ENCODE peak calls at places on chromosomes 6 and 20, in six cellular contexts. O is IMR-90, G is mesenchymal stem cell, W is H1, J is trophoblast cell, H is neuronal stem cell. Q is an unnamed sample.
A peak's percentile ranks its signal among the peaks of the same experiment; 100 is the strongest.

GRCh38 chr20:50690979-50691584 is at the start of gene RIPOR3:
- DNase-seq in O (no peak), G (peak; percentile 71), W (peak; percentile 67), J (no peak), H (peak; percentile 17), Q (peak; percentile 40)

GRCh38 chr6:18388942-18389341 is 1.8 kb downstream of the RNF144B start:
- DNase-seq in O (peak; percentile 77), G (peak; percentile 31), W (no peak), J (peak; percentile 75), H (no peak), Q (peak; percentile 45)

GRCh38 chr6:44022296-44022661 is 105.0 kb downstream of the MRPL14 start:
- DNase-seq in O (peak; percentile 39), G (no peak), W (no peak), J (peak; percentile 20), H (no peak), Q (no peak)

GRCh38 chr6:122730775-122731386 is 48.6 kb upstream of the FABP7 start:
- DNase-seq in O (peak; percentile 54), G (peak; percentile 55), W (no peak), J (peak; percentile 81), H (peak; percentile 31), Q (peak; percentile 40)

GRCh38 chr6:147787407-147787806 is 278.9 kb downstream of the SAMD5 start:
- DNase-seq in O (no peak), G (no peak), W (no peak), J (peak; percentile 2), H (no peak), Q (no peak)

GRCh38 chr6:151616600-151616999 is 122.8 kb downstream of the CCDC170 start:
- DNase-seq in O (no peak), G (no peak), W (no peak), J (no peak), H (no peak), Q (no peak)

GRCh38 chr6:45946887-45947286 is 68.8 kb downstream of the CLIC5 start:
- DNase-seq in O (peak; percentile 12), G (peak; percentile 37), W (no peak), J (peak; percentile 37), H (no peak), Q (no peak)

GRCh38 chr6:142827356-142827755 is 117.6 kb downstream of the HIVEP2 start:
- DNase-seq in O (no peak), G (no peak), W (no peak), J (no peak), H (no peak), Q (no peak)

GRCh38 chr6:170264086-170264485 is 26.8 kb downstream of the DLL1 start:
- DNase-seq in O (no peak), G (no peak), W (no peak), J (no peak), H (no peak), Q (no peak)

GRCh38 chr6:87494761-87495422 is 22.1 kb downstream of the SLC35A1 start:
- DNase-seq in O (no peak), G (no peak), W (no peak), J (no peak), H (no peak), Q (no peak)

GRCh38 chr20:48448601-48449384 is 379.0 kb downstream of the PREX1 start:
- DNase-seq in O (no peak), G (no peak), W (no peak), J (no peak), H (no peak), Q (no peak)

GRCh38 chr6:17098538-17098937 is 3.3 kb upstream of the STMND1 start:
- DNase-seq in O (peak; percentile 47), G (peak; percentile 50), W (no peak), J (peak; percentile 58), H (no peak), Q (peak; percentile 79)

GRCh38 chr6:167996424-167997199 is 859 bp upstream of the KIF25 start:
- DNase-seq in O (no peak), G (no peak), W (peak; percentile 79), J (no peak), H (peak; percentile 41), Q (peak; percentile 40)

GRCh38 chr6:105485456-105485855 is 82.6 kb upstream of the PREP start:
- DNase-seq in O (no peak), G (no peak), W (no peak), J (peak; percentile 32), H (no peak), Q (peak; percentile 64)

GRCh38 chr6:40485300-40485699 is 101.9 kb downstream of the LRFN2 start:
- DNase-seq in O (no peak), G (no peak), W (no peak), J (no peak), H (no peak), Q (no peak)

GRCh38 chr20:14193443-14193842 is 144.0 kb downstream of the FLRT3 start:
- DNase-seq in O (no peak), G (no peak), W (no peak), J (no peak), H (no peak), Q (peak; percentile 84)

GRCh38 chr20:51763965-51764602 is 4.1 kb downstream of the ATP9A start:
- DNase-seq in O (peak; percentile 27), G (peak; percentile 72), W (no peak), J (peak; percentile 69), H (no peak), Q (peak; percentile 19)

GRCh38 chr6:151242420-151242841 is 2.7 kb downstream of the AKAP12 start:
- DNase-seq in O (no peak), G (no peak), W (no peak), J (no peak), H (no peak), Q (peak; percentile 53)

DNA sequence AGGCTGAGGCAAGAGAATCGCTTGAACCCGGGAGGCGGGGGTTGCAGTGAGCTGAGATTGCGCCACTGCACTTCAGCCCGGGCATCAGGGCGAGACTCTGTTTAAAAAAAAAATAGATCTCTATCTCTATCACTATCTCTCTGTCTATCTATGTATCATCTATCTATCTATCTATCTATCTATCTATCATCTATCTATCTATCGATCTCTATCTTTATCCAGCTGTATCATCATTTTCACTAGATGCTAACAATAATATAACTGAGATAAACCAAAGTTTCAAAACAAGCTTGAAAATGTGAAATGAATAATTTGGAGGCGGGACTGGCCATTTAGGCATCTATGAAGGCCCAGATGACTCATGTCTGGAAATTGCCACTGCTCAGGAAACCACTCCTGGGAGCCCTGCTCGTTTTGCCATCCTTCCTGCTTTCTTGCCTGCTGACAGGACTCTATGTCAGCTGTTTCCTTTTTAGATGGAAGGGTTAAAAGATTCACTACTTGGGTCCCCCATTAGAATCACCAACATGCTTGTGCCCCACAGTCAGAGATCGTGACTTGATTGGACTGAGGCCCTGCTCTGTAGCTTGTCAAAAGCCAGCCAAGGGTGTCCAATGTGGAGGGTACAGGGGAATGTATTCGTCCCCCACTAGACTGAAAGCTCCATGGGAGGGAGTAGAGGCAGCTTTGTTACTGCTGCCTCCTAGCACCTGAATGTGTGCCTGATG is 61.7 kb downstream of the UTRN start:
- DNase-seq in O (peak; percentile 84), G (peak; percentile 84), W (no peak), J (peak; percentile 92), H (no peak), Q (peak; percentile 55)
- H2AK5ac ChIP-seq in O (peak overlapping the region; percentile 76), G (peak overlapping the region; percentile 78), W (peak overlapping the region; percentile 97), J (peak overlapping the region; percentile 18), H (no peak overlapping the region), Q (no peak overlapping the region)

GRCh38 chr6:158002249-158002950 is 20.7 kb downstream of the SYNJ2 start:
- DNase-seq in O (no peak), G (no peak), W (no peak), J (peak; percentile 93), H (no peak), Q (peak; percentile 72)
- H3K18ac ChIP-seq in O (peak overlapping the region; percentile 78), G (peak overlapping the region; percentile 20), W (peak overlapping the region; percentile 33), J (peak overlapping the region; percentile 68), H (peak overlapping the region; percentile 38), Q (no peak overlapping the region)

DNA sequence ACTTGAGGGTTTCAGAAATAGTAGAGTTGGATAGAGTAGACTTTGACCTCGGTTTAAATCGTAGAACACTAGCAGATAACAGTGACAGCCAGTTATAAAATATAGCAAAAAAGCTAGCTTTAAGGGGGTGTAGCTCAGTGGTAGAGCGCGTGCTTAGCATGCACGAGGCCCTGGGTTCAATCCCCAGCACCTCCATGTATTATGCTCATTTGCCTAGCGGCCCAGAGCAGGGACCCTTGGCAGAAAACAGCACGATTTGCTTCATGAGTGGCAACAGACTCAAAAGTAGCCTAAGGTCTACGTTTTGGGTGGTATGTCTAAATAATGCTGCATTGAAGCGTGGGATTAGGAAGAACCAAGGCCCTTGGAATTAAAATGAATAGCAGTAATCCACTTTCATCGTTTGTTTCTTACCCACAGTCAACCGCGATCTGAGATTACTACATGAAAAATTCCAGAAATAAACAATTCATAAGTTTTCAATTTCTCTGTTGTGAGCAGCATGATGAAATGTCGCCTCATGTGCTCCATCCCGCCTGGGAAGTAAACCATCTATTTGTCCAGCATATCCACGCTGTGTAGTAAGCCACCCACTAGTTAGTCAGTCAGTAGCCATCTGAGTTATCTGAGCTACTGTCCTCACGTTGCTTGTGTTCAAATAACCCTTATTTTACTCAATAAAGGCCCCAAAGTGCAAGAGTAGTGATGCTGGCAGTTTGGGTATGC is 184.9 kb downstream of the GPX5 start:
- DNase-seq in O (peak; percentile 58), G (peak; percentile 45), W (peak; percentile 85), J (peak; percentile 5), H (no peak), Q (peak; percentile 94)
- H3K4me3 ChIP-seq in O (no peak overlapping the region), G (no peak overlapping the region), W (peak overlapping the region; percentile 96), J (no peak overlapping the region), H (peak overlapping the region; percentile 52), Q (peak overlapping the region; percentile 64)

GRCh38 chr6:27837636-27838512 is 74.3 kb downstream of the OR2B2 start:
- DNase-seq in O (peak; percentile 100), G (peak; percentile 100), W (peak; percentile 87), J (peak; percentile 100), H (peak; percentile 96), Q (peak; percentile 100)
- H2AK5ac ChIP-seq in O (peak overlapping the region; percentile 76), G (peak overlapping the region; percentile 23), W (peak overlapping the region; percentile 94), J (peak overlapping the region; percentile 97), H (peak overlapping the region; percentile 98), Q (peak overlapping the region; percentile 46)

DNA sequence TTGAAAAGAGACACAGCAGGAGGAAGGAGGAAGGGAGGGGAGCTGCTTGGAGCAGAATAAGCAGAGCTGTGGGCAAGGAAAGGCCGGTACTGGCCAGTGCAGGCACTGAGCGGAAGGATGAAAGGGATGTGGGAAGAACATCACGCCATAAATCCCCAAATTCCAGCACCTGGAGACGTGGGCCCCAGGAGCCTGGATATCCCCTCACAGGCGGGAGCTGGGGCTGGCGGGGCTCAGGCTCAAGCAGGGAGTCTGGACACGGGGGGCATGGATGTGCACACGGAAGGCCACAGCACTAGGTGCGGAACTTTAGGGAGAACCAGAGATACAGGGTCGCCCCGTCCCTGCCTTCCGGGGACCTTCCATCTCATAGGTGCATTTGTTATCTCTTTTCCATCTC is 7.5 kb upstream of the RPP40 start:
- DNase-seq in O (no peak), G (no peak), W (no peak), J (no peak), H (no peak), Q (no peak)
- H3K18ac ChIP-seq in O (no peak overlapping the region), G (no peak overlapping the region), W (no peak overlapping the region), J (no peak overlapping the region), H (no peak overlapping the region), Q (no peak overlapping the region)